ENCODE peak calls at places on chromosomes 1 and 21, in five cellular contexts. I, Y, S, N and L are unnamed samples.

GRCh38 chr1:110763149-110763548 is 88.4 kb upstream of the KCNA3 start:
- DNase-seq in N (no peak), Y (no peak), S (no peak), I (no peak), L (no peak)

GRCh38 chr1:236039736-236040670 is 24.9 kb downstream of the NID1 start:
- DNase-seq in S (no peak), I (peak), Y (no peak), N (peak), L (no peak)

GRCh38 chr1:24413350-24414163 is at the start of gene STPG1:
- DNase-seq in S (peak), I (peak), Y (peak), N (peak), L (peak)

GRCh38 chr1:161781995-161782394 is 15.9 kb downstream of the ATF6 start:
- DNase-seq in N (no peak), S (no peak), Y (no peak), I (no peak), L (no peak)

GRCh38 chr1:39905142-39905541 is 3.4 kb upstream of the MYCL start:
- DNase-seq in N (no peak), Y (no peak), S (no peak), I (no peak), L (no peak)

GRCh38 chr1:34681481-34682451 is 73.1 kb upstream of the GJB5 start:
- DNase-seq in I (no peak), Y (peak), S (peak), N (peak), L (peak)

GRCh38 chr1:76770979-76771378 is 96.3 kb upstream of the ST6GALNAC5 start:
- DNase-seq in N (no peak), Y (no peak), S (no peak), I (no peak), L (no peak)

GRCh38 chr1:227884370-227885134 is 63.2 kb downstream of the WNT9A start:
- DNase-seq in I (no peak), Y (no peak), N (no peak), S (no peak), L (no peak)

GRCh38 chr1:71465093-71465492 is 384.3 kb upstream of the ZRANB2 start:
- DNase-seq in S (no peak), N (no peak), I (no peak), Y (no peak), L (no peak)

GRCh38 chr1:223364685-223365382 is 858 bp upstream of the SUSD4 start:
- DNase-seq in S (peak), I (no peak), N (no peak), Y (peak), L (no peak)

GRCh38 chr1:229508823-229509337 is 739 bp upstream of the NUP133 start:
- DNase-seq in S (peak), Y (no peak), N (no peak), I (no peak), L (no peak)

GRCh38 chr1:232904566-232904965 is 45.8 kb upstream of the NTPCR start:
- DNase-seq in Y (no peak), N (peak), I (no peak), S (no peak), L (no peak)

GRCh38 chr1:108670131-108670773 is 9.4 kb upstream of the HENMT1 start:
- DNase-seq in S (no peak), I (no peak), N (no peak), Y (no peak), L (no peak)

GRCh38 chr1:38424677-38425076 is 378.1 kb upstream of the POU3F1 start:
- DNase-seq in S (no peak), Y (no peak), I (no peak), N (no peak), L (no peak)
- H3K4me3 ChIP-seq in S (no peak), Y (peak), I (no peak), N (no peak), L (no peak)

GRCh38 chr21:37005548-37006242 is 807 bp upstream of the RIPPLY3 start:
- DNase-seq in N (no peak), I (no peak), Y (no peak), S (no peak), L (no peak)
- H3K4me3 ChIP-seq in N (peak), I (no peak), Y (peak), S (no peak), L (no peak)

DNA sequence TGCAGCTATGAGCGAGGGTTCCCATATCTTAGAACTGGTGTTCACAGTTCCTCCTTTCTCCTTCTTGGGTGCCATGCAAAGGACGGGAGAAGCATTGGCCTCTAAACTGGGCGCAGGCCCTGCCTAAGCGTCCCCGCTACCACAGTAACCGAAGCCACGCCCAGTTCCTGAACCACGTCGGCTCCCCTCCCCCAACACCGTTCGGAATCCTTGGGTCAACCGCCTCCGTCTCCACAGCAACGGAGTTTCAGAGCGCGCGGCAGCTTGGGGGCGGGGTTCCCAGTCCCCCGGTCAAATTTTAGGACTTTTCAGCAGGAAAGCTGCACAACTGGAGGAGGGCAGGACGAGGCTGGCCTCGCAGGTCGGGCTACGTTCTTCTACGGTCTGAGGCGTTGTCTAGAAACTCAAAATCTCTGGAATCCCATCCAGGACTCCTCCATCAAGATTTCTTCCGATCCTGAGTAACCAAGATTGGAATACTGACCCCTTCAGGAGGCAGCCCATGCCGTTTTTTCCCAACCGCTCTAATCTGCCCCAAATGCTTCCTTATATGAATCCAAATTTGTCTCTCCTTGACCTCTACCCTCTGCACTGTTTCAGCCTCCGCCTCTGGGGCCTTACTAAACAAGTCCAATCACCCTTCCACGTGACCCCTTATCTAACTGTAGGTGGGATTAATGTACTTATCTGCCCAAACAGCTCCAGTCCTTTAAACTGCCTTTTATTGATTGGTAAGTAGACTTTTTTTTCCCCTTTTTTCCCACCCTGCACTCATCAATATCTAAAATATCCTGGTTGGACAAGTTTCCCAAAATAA is at the start of gene SPAG17:
- DNase-seq in I (no peak), S (peak), N (peak), Y (peak), L (peak)
- H3K4me3 ChIP-seq in I (peak), S (peak), N (peak), Y (peak), L (no peak)

GRCh38 chr1:30822966-30823581 is 65.5 kb upstream of the LAPTM5 start:
- DNase-seq in Y (no peak), I (no peak), N (no peak), S (no peak), L (no peak)
- H3K4me3 ChIP-seq in Y (no peak), I (no peak), N (no peak), S (no peak), L (no peak)

DNA sequence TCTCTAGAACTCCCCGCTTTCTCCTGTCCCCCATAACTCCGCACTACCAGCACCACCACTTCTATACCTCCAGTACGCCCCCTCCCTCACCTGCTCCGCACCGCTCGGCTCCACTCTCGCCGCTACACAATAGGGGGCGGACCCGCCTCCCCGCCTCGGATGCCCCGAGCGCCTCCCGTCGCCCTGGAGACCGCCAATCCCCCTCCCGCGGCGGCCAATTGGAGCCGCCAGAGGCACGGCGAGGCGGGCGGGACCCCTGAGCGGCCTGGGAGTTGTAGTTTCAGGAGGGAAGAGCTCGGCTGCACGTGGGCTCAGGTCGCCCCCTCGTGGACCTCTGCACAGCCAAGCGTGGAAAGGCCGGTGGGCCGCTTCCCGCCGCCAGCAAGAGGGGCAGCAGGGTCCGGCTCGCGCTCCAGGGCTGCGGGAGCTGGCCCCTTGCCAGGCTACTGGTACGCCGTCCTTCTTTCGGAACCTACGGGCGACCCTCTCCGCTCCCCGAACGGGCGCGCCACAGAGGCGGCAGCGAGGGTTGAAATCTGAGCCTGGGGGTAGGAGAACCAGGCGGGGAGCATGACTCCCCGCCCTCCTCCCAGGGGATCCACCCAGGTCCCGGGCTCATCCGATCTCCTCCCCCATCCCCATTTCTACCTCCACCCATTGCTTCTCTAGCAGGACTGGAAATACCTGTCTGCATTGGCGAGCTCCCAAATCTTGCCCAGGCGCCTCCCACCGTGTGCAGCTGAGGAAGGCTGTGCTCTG is at the start of gene IGSF9:
- DNase-seq in S (peak), N (peak), Y (peak), I (peak), L (peak)
- H3K4me3 ChIP-seq in S (peak), N (peak), Y (peak), I (peak), L (peak)

DNA sequence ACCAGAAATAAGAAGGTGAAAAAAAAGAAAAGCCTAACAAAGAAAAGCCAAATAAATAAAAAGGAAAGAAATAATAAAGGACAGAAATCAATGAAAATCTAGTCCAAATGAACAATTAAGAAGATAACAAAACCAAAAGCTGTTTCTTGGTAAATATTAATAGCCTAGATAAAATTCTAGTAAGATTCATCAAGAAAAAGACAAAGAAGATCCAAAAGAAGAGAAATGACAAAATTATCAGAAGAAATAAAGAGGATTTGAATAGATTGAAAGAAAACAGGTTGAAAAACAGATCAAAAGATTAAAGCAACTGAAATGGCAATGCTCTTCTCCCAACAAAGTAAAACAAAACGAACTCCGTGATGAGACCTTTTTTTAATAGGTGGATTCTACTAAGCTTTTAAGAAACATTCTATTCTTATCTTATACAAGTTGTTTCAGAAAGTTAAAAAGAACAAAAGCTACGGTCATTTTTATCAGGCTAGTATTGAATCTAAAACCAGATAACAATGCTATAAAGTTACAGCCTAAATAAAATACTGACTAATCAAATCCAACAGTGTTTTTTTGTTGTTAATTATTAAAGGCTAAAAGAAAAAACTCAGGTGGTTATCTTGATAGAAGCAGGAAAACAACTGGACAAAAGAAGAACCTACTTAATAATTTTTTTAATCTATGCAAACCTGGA is 50.9 kb downstream of the ENAH start:
- DNase-seq in Y (no peak), N (no peak), S (no peak), I (no peak), L (no peak)
- H3K4me3 ChIP-seq in Y (no peak), N (no peak), S (no peak), I (no peak), L (no peak)